ENCODE peak calls at places on chromosomes 12 and 14, in five cellular contexts. T is GM23338, G is suprapubic skin, Z is HL-60, I is K562. Y is an unnamed sample.
A peak's percentile ranks its signal among the peaks of the same experiment; 100 is the strongest.

GRCh38 chr12:109863961-109864712 is 16.2 kb downstream of the GLTP start:
- DNase-seq in T (no peak), G (no peak), Z (peak; percentile 83), I (no peak), Y (peak; percentile 90)

GRCh38 chr14:100386121-100386520 is 63.0 kb downstream of the SLC25A47 start:
- DNase-seq in T (no peak), G (no peak), Z (no peak), I (no peak), Y (no peak)

GRCh38 chr14:45135181-45135580 is 549 bp upstream of the FANCM start:
- DNase-seq in T (no peak), G (no peak), Z (no peak), I (no peak), Y (no peak)

GRCh38 chr12:92753976-92754885 is 51.4 kb downstream of the PLEKHG7 start:
- DNase-seq in T (no peak), G (no peak), Z (no peak), I (no peak), Y (no peak)

GRCh38 chr14:95935228-95935822 is 58.7 kb downstream of the TUNAR start:
- DNase-seq in T (peak; percentile 81), G (no peak), Z (peak; percentile 2), I (peak; percentile 19), Y (no peak)

GRCh38 chr12:1594045-1594294 is 411 bp downstream of the FBXL14 start:
- DNase-seq in T (peak; percentile 75), G (no peak), Z (peak; percentile 64), I (peak; percentile 66), Y (no peak)

GRCh38 chr12:51980051-51980808 is 26.5 kb upstream of the TAMALIN start:
- DNase-seq in T (peak; percentile 74), G (peak; percentile 87), Z (peak; percentile 72), I (peak; percentile 86), Y (no peak)

GRCh38 chr14:102594514-102595175 is 2.2 kb downstream of the RCOR1 start:
- DNase-seq in T (peak; percentile 85), G (no peak), Z (peak; percentile 91), I (peak; percentile 84), Y (peak; percentile 84)

GRCh38 chr14:101063121-101063520 is 159.6 kb upstream of the RTL1 start:
- DNase-seq in T (no peak), G (peak; percentile 57), Z (no peak), I (no peak), Y (no peak)

GRCh38 chr14:42140831-42141279 is 534.2 kb downstream of the LRFN5 start:
- DNase-seq in T (no peak), G (no peak), Z (no peak), I (no peak), Y (no peak)

GRCh38 chr14:52286659-52287649 is 19.5 kb downstream of the PTGDR start:
- DNase-seq in T (no peak), G (no peak), Z (no peak), I (no peak), Y (no peak)

GRCh38 chr14:101687756-101688546 is 73.6 kb upstream of the PPP2R5C start:
- DNase-seq in T (no peak), G (no peak), Z (peak; percentile 44), I (peak; percentile 72), Y (no peak)

GRCh38 chr12:122063691-122064033 is 14.9 kb upstream of the MLXIP start:
- DNase-seq in T (no peak), G (no peak), Z (no peak), I (no peak), Y (no peak)

GRCh38 chr12:122062832-122063690 is 15.5 kb upstream of the MLXIP start:
- DNase-seq in T (no peak), G (no peak), Z (peak; percentile 78), I (peak; percentile 80), Y (peak; percentile 55)

GRCh38 chr12:122061253-122061652 is 17.3 kb upstream of the MLXIP start:
- DNase-seq in T (no peak), G (no peak), Z (no peak), I (no peak), Y (peak; percentile 83)

GRCh38 chr12:122064780-122065588 is 13.6 kb upstream of the MLXIP start:
- DNase-seq in T (no peak), G (no peak), Z (no peak), I (peak; percentile 94), Y (no peak)

GRCh38 chr12:122064034-122064777 is 14.3 kb upstream of the MLXIP start:
- DNase-seq in T (peak; percentile 97), G (peak; percentile 89), Z (peak; percentile 54), I (peak; percentile 99), Y (peak; percentile 78)
- TF ChIP-seq POLR2AphosphoS5 in T (peak; percentile 45), G (peak; percentile 6), Z (no peak), I (peak; percentile 45), Y (peak; percentile 28)

GRCh38 chr14:77616133-77616453 is 344 bp downstream of the SPTLC2 start:
- DNase-seq in T (no peak), G (no peak), Z (no peak), I (no peak), Y (no peak)
- H3K27ac ChIP-seq in T (peak overlapping the region; percentile 41), G (peak overlapping the region; percentile 83), Z (peak overlapping the region; percentile 62), I (peak overlapping the region; percentile 78), Y (peak overlapping the region; percentile 88)

GRCh38 chr12:75977952-75978671 is 53.5 kb downstream of the PHLDA1 start:
- DNase-seq in T (peak; percentile 53), G (no peak), Z (peak; percentile 94), I (peak; percentile 82), Y (peak; percentile 78)
- TF ChIP-seq POLR2AphosphoS5 in T (no peak), G (peak; percentile 75), Z (peak; percentile 86), I (no peak), Y (peak; percentile 93)

GRCh38 chr12:57472391-57472790 is 7.3 kb downstream of the ARHGAP9 start:
- DNase-seq in T (no peak), G (no peak), Z (no peak), I (no peak), Y (no peak)

GRCh38 chr12:57469334-57470164 is 10.0 kb downstream of the GLI1 start:
- DNase-seq in T (no peak), G (no peak), Z (no peak), I (no peak), Y (no peak)

GRCh38 chr12:57471661-57472060 is 8.0 kb downstream of the ARHGAP9 start:
- DNase-seq in T (no peak), G (no peak), Z (no peak), I (no peak), Y (no peak)

GRCh38 chr12:57470286-57470969 is 9.2 kb downstream of the ARHGAP9 start:
- DNase-seq in T (no peak), G (no peak), Z (no peak), I (no peak), Y (no peak)

DNA sequence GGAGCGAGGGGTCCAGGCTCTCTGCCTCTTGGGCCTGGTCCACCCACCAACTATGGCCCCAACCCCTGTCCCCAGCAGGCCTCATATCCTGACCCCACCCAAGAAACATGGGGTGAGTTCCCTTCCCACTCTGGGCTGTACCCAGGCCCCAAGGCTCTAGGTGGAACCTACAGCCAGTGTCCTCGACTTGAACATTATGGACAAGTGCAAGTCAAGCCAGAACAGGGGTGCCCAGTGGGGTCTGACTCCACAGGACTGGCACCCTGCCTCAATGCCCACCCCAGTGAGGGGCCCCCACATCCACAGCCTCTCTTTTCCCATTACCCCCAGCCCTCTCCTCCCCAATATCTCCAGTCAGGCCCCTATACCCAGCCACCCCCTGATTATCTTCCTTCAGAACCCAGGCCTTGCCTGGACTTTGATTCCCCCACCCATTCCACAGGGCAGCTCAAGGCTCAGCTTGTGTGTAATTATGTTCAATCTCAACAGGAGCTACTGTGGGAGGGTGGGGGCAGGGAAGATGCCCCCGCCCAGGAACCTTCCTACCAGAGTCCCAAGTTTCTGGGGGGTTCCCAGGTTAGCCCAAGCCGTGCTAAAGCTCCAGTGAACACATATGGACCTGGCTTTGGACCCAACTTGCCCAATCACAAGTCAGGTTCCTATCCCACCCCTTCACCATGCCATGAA is 8.6 kb downstream of the ARHGAP9 start:
- DNase-seq in T (no peak), G (no peak), Z (no peak), I (no peak), Y (no peak)
- H3K27ac ChIP-seq in T (no peak overlapping the region), G (no peak overlapping the region), Z (no peak overlapping the region), I (no peak overlapping the region), Y (no peak overlapping the region)

DNA sequence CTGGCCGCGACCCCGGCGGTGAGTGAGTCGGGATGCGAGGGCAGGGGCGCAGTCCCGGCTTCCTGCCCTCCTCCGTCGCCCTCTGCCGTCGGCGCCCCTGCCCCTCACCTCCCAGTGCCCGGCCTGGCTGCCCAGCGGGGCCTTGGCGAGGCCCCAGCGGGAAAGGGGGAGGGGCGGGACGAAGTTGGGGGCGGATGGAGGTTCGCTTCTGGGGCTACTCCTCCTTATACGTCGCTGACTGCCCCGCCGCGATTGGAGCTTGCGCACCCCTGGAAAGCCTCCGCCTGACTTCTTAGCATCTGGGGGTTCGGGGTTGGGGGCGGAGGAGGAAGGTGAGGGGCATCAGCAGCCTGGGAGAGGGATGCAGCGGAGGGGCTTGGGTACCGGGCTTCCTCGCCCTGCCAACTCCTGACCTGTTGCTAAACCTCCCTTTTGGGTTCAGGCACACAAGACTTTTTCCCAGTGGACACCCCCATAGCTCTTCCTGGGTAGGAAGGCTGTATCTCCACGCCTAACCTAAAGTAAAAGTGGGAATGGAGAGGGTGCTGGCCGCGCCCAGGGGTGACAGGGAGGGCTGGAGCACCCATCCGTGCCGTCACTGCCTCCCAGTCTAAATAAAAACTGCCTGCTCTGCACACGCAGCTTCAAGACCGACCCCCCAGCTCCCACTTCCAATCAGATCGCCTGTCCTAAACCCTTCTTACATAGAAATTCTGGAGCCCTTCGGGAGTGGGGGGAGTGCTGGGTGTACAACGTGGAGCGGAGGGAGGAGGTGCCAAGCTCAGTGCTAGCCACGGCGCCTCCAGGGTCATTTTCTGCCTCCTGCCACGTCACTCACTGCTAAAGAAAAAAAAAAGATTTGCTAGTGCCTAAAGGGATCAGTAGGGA is 585 bp downstream of the TMEM263 start:
- DNase-seq in T (peak; percentile 89), G (peak; percentile 86), Z (no peak), I (peak; percentile 82), Y (peak; percentile 94)
- TF ChIP-seq POLR2AphosphoS5 in T (peak; percentile 13), G (peak; percentile 8), Z (no peak), I (peak; percentile 47), Y (no peak)

DNA sequence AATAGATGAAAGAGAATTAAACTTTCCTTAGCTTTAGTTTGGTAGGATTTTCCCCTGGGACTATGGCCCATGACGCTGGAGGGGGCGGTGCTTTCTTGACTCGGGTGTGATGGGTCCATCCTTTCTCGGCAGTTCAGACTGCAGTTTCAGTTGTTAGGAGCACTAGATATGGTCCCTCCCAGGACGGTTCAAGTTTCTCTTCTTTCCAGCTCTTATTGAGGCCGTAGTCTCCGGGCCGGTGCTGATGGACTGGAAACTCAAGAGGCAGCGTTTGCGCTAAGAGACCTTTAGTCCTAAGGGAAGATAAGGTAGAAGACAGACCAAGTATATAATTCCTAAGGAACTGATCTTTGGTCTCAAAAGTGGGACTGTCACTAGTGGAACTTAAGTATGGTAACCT is 111.2 kb downstream of the RIN3 start:
- DNase-seq in T (no peak), G (no peak), Z (no peak), I (no peak), Y (no peak)
- H3K27ac ChIP-seq in T (no peak overlapping the region), G (no peak overlapping the region), Z (no peak overlapping the region), I (no peak overlapping the region), Y (no peak overlapping the region)